ENCODE peak calls at places on chromosomes 1 and 21, in four cellular contexts. B, C, F and I are unnamed samples.

GRCh38 chr21:38333290-38334272 is 76.8 kb downstream of the KCNJ15 start:
- DNase-seq in F (no peak), C (no peak), B (peak; percentile 49), I (no peak)

GRCh38 chr1:21594935-21595897 is 73.9 kb downstream of the RAP1GAP start:
- DNase-seq in F (peak; percentile 85), B (peak; percentile 77), C (peak; percentile 60), I (no peak)

GRCh38 chr1:108661030-108661609 is at the start of gene HENMT1:
- DNase-seq in C (peak; percentile 80), B (peak; percentile 74), F (peak; percentile 84), I (no peak)

GRCh38 chr1:17193222-17194132 is 11.5 kb upstream of the PADI1 start:
- DNase-seq in F (no peak), C (no peak), B (no peak), I (no peak)

GRCh38 chr1:79188371-79188770 is 181.8 kb upstream of the ADGRL4 start:
- DNase-seq in B (peak; percentile 84), F (no peak), C (no peak), I (no peak)

GRCh38 chr21:27154451-27155129 is 187.7 kb upstream of the ADAMTS5 start:
- DNase-seq in F (no peak), C (no peak), B (no peak), I (no peak)

GRCh38 chr1:1758692-1759455 is 19.4 kb downstream of the NADK start:
- DNase-seq in C (peak; percentile 71), F (peak; percentile 60), B (no peak), I (no peak)

GRCh38 chr1:240991230-240991629 is 365.8 kb downstream of the RGS7 start:
- DNase-seq in B (no peak), F (no peak), C (no peak), I (no peak)

GRCh38 chr1:38672692-38673091 is 186.9 kb downstream of the RRAGC start:
- DNase-seq in C (no peak), B (no peak), F (no peak), I (no peak)

GRCh38 chr21:36035381-36035791 is 24.9 kb downstream of the SETD4 start:
- DNase-seq in F (no peak), B (no peak), C (no peak), I (no peak)

GRCh38 chr1:59833022-59833421 is 18.3 kb downstream of the HOOK1 start:
- DNase-seq in B (peak; percentile 14), C (no peak), F (no peak), I (no peak)

GRCh38 chr1:74523873-74524480 is 11.6 kb upstream of the LRRC53 start:
- DNase-seq in B (no peak), F (no peak), C (no peak), I (no peak)

DNA sequence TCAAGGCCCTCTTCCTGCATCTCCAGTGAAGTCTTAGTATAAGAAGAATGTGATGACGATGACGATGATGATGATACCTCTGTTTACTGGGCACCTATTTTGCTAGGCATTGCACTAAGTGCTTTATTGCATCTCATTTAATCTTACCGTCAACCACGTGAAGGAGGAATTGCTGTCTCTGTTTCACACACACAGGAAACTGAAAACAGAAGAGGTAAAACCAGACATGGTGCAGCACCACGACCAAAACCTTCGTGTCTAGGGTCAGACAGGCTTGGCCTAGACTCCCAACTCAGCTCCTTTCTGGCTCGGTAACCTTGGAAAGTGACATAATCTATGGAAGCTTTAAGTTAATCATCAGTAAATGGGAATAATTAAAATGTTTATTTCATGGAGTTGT is 20.7 kb upstream of the KCNA2 start:
- DNase-seq in F (no peak), B (no peak), C (no peak), I (no peak)
- H3K4me3 ChIP-seq in F (no peak overlapping the region), B (no peak overlapping the region), C (no peak overlapping the region), I (no peak overlapping the region)

GRCh38 chr1:230025686-230026085 is 41.4 kb upstream of the GALNT2 start:
- DNase-seq in B (no peak), F (no peak), C (no peak), I (no peak)

GRCh38 chr1:230029244-230029643 is 37.8 kb upstream of the GALNT2 start:
- DNase-seq in C (no peak), F (no peak), B (no peak), I (no peak)

GRCh38 chr1:230026139-230026538 is 40.9 kb upstream of the GALNT2 start:
- DNase-seq in B (no peak), F (no peak), C (no peak), I (no peak)

GRCh38 chr1:230028602-230029223 is 38.3 kb upstream of the GALNT2 start:
- DNase-seq in B (no peak), C (no peak), F (no peak), I (no peak)

GRCh38 chr1:230026572-230026971 is 40.5 kb upstream of the GALNT2 start:
- DNase-seq in C (no peak), F (no peak), B (peak; percentile 16), I (no peak)
- TF ChIP-seq CTCF in C (no peak), F (no peak), B (no peak), I (no peak)

GRCh38 chr1:214566158-214567104 is 15.0 kb upstream of the PTPN14 start:
- DNase-seq in B (peak; percentile 95), C (peak; percentile 66), F (no peak), I (no peak)
- H3K4me3 ChIP-seq in B (no peak overlapping the region), C (no peak overlapping the region), F (no peak overlapping the region), I (no peak overlapping the region)

DNA sequence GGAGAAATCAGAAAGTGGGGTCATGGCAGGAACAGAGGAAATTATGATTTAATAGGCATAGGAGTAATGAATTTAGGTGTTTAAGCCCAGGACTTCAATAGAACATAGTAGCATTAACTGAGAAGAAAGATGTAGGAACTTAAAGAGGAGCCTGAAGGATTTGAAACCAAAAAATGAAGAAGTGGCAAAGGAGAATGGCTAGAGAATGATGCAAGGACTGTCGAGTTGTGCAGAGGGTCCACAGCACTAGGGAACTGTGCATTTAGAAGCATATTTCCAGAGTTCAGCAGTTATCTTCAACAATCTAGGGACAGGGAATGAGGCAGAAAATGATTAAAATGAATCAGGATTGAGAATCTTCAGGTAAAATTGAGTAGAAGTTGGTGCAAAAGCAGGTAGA is 328.1 kb upstream of the LYPLAL1 start:
- DNase-seq in C (no peak), B (no peak), F (no peak), I (no peak)
- TF ChIP-seq CTCF in C (no peak), B (no peak), F (no peak), I (no peak)

GRCh38 chr1:203480084-203480483 is 4.5 kb downstream of the PRELP start:
- DNase-seq in F (no peak), C (no peak), B (peak; percentile 42), I (peak; percentile 52)
- H3K4me3 ChIP-seq in F (no peak overlapping the region), C (no peak overlapping the region), B (no peak overlapping the region), I (no peak overlapping the region)